ENCODE peak calls at places on chromosome X, in seven cellular contexts. E is M059J; O is iPS-NIHi11; J is HEK293T; G is GM03348; M is fibroblast of pulmonary artery; S is activated CD4-positive, alpha-beta T cell treated with anti-CD3 and anti-CD28 coated beads, Interleukin-2, amount 50 U/mL, for 1 hour. P is an unnamed sample.

GRCh38 chrX:24465524-24465850 is 401 bp downstream of the PDK3 start:
- DNase-seq in J (no peak), O (no peak), G (no peak), M (no peak), E (no peak), S (peak; percentile 3), P (no peak)

GRCh38 chrX:134908235-134908834 is 82.5 kb upstream of the SMIM10 start:
- DNase-seq in J (peak; percentile 28), O (no peak), M (peak; percentile 70), G (no peak), S (peak; percentile 2), E (peak; percentile 37), P (no peak)

GRCh38 chrX:9794495-9794894 is 8.3 kb downstream of the SHROOM2 start:
- DNase-seq in J (no peak), S (no peak), G (no peak), E (no peak), M (no peak), O (no peak), P (no peak)

GRCh38 chrX:43878902-43879526 is 3.2 kb downstream of the MAOB start:
- DNase-seq in O (no peak), E (no peak), M (no peak), J (no peak), S (no peak), G (no peak), P (no peak)

GRCh38 chrX:152635941-152636340 is 1.8 kb upstream of the GABRQ start:
- DNase-seq in G (peak; percentile 56), O (peak; percentile 29), M (peak; percentile 75), S (no peak), E (peak; percentile 69), J (peak; percentile 60), P (no peak)

GRCh38 chrX:29561417-29561816 is 653.9 kb upstream of the MAGEB2 start:
- DNase-seq in G (no peak), M (peak; percentile 69), O (no peak), J (no peak), S (no peak), E (peak; percentile 4), P (no peak)

GRCh38 chrX:85544609-85545008 is 165.1 kb upstream of the POF1B start:
- DNase-seq in O (no peak), M (peak; percentile 4), G (peak; percentile 1), S (no peak), J (no peak), E (no peak), P (no peak)

GRCh38 chrX:11010476-11010875 is 100.7 kb upstream of the HCCS start:
- DNase-seq in E (no peak), G (no peak), M (no peak), J (no peak), O (no peak), S (no peak), P (no peak)

GRCh38 chrX:132199941-132200340 is 19.3 kb downstream of the RAP2C start:
- DNase-seq in J (no peak), O (no peak), G (peak; percentile 2), S (no peak), M (no peak), E (peak; percentile 48), P (no peak)

GRCh38 chrX:129596077-129596476 is 56.0 kb downstream of the OCRL start:
- DNase-seq in S (no peak), M (no peak), O (no peak), G (no peak), E (no peak), J (no peak), P (no peak)

P was measured in coronary artery.